ENCODE peak calls at places on chromosomes 16 and 17, in seven cellular contexts. One of them, this sample, is unnamed.

GRCh38 chr17:19302791-19303233 is 59.7 kb downstream of the B9D1 start:
- DNase-seq in heart left ventricle: peak; percentile 62
- DNase-seq in ovary: no peak
- DNase-seq in endothelial cell of umbilical vein: no peak
- DNase-seq in HCT116: no peak
- DNase-seq in IMR-90: no peak
- DNase-seq in esophagus muscularis mucosa: no peak
- DNase-seq in this sample: no peak

GRCh38 chr16:85380905-85381737 is 232.0 kb upstream of the GSE1 start:
- DNase-seq in heart left ventricle: no peak
- DNase-seq in ovary: no peak
- DNase-seq in endothelial cell of umbilical vein: no peak
- DNase-seq in HCT116: no peak
- DNase-seq in IMR-90: no peak
- DNase-seq in esophagus muscularis mucosa: no peak
- DNase-seq in this sample: no peak

GRCh38 chr17:19321481-19322128 is 40.9 kb downstream of the B9D1 start:
- DNase-seq in heart left ventricle: no peak
- DNase-seq in ovary: no peak
- DNase-seq in endothelial cell of umbilical vein: no peak
- DNase-seq in HCT116: no peak
- DNase-seq in IMR-90: no peak
- DNase-seq in esophagus muscularis mucosa: no peak
- DNase-seq in this sample: no peak

GRCh38 chr17:58335779-58336455 is 7.3 kb upstream of the TSPOAP1 start:
- DNase-seq in heart left ventricle: no peak
- DNase-seq in ovary: no peak
- DNase-seq in endothelial cell of umbilical vein: no peak
- DNase-seq in HCT116: no peak
- DNase-seq in IMR-90: no peak
- DNase-seq in esophagus muscularis mucosa: no peak
- DNase-seq in this sample: peak; percentile 91

GRCh38 chr16:28531777-28532744 is 6.7 kb downstream of the NUPR1 start:
- DNase-seq in heart left ventricle: peak; percentile 90
- DNase-seq in ovary: peak; percentile 76
- DNase-seq in endothelial cell of umbilical vein: no peak
- DNase-seq in HCT116: peak; percentile 56
- DNase-seq in IMR-90: no peak
- DNase-seq in esophagus muscularis mucosa: no peak
- DNase-seq in this sample: no peak

GRCh38 chr16:50360779-50361178 is 8.0 kb downstream of the BRD7 start:
- DNase-seq in heart left ventricle: no peak
- DNase-seq in ovary: no peak
- DNase-seq in endothelial cell of umbilical vein: no peak
- DNase-seq in HCT116: no peak
- DNase-seq in IMR-90: no peak
- DNase-seq in esophagus muscularis mucosa: no peak
- DNase-seq in this sample: peak; percentile 7

GRCh38 chr16:66408181-66409048 is 18.7 kb upstream of the BEAN1 start:
- DNase-seq in heart left ventricle: peak; percentile 60
- DNase-seq in ovary: no peak
- DNase-seq in endothelial cell of umbilical vein: peak; percentile 86
- DNase-seq in HCT116: peak; percentile 60
- DNase-seq in IMR-90: peak; percentile 88
- DNase-seq in esophagus muscularis mucosa: no peak
- DNase-seq in this sample: peak; percentile 4

GRCh38 chr16:62156971-62157370 is 120.7 kb upstream of the CDH8 start:
- DNase-seq in heart left ventricle: no peak
- DNase-seq in ovary: no peak
- DNase-seq in endothelial cell of umbilical vein: no peak
- DNase-seq in HCT116: no peak
- DNase-seq in IMR-90: no peak
- DNase-seq in esophagus muscularis mucosa: no peak
- DNase-seq in this sample: no peak

GRCh38 chr16:82049484-82049883 is 14.4 kb downstream of the HSD17B2 start:
- DNase-seq in heart left ventricle: no peak
- DNase-seq in ovary: no peak
- DNase-seq in endothelial cell of umbilical vein: no peak
- DNase-seq in HCT116: no peak
- DNase-seq in IMR-90: no peak
- DNase-seq in esophagus muscularis mucosa: no peak
- DNase-seq in this sample: no peak

GRCh38 chr16:79269211-79269863 is 331.2 kb downstream of the MAF start:
- DNase-seq in heart left ventricle: no peak
- DNase-seq in ovary: no peak
- DNase-seq in endothelial cell of umbilical vein: no peak
- DNase-seq in HCT116: no peak
- DNase-seq in IMR-90: no peak
- DNase-seq in esophagus muscularis mucosa: no peak
- DNase-seq in this sample: no peak

GRCh38 chr16:19005561-19006445 is 22.1 kb downstream of the TMC7 start:
- DNase-seq in heart left ventricle: peak; percentile 45
- DNase-seq in ovary: no peak
- DNase-seq in endothelial cell of umbilical vein: peak; percentile 54
- DNase-seq in HCT116: peak; percentile 78
- DNase-seq in IMR-90: peak; percentile 27
- DNase-seq in esophagus muscularis mucosa: no peak
- DNase-seq in this sample: no peak

GRCh38 chr17:4980644-4981216 is 6.7 kb downstream of the CAMTA2 start:
- DNase-seq in heart left ventricle: no peak
- DNase-seq in ovary: no peak
- DNase-seq in endothelial cell of umbilical vein: peak; percentile 64
- DNase-seq in HCT116: no peak
- DNase-seq in IMR-90: peak; percentile 46
- DNase-seq in esophagus muscularis mucosa: no peak
- DNase-seq in this sample: peak; percentile 45

GRCh38 chr17:14903810-14904209 is 361.3 kb downstream of the PMP22 start:
- DNase-seq in heart left ventricle: no peak
- DNase-seq in ovary: no peak
- DNase-seq in endothelial cell of umbilical vein: no peak
- DNase-seq in HCT116: no peak
- DNase-seq in IMR-90: peak; percentile 54
- DNase-seq in esophagus muscularis mucosa: no peak
- DNase-seq in this sample: no peak

GRCh38 chr17:9016941-9017552 is 4.3 kb upstream of the NTN1 start:
- DNase-seq in heart left ventricle: no peak
- DNase-seq in ovary: no peak
- DNase-seq in endothelial cell of umbilical vein: no peak
- DNase-seq in HCT116: no peak
- DNase-seq in IMR-90: no peak
- DNase-seq in esophagus muscularis mucosa: no peak
- DNase-seq in this sample: peak; percentile 37

GRCh38 chr16:57970319-57970718 is 609 bp downstream of the CNGB1 start:
- DNase-seq in heart left ventricle: no peak
- DNase-seq in ovary: no peak
- DNase-seq in endothelial cell of umbilical vein: no peak
- DNase-seq in HCT116: no peak
- DNase-seq in IMR-90: no peak
- DNase-seq in esophagus muscularis mucosa: no peak
- DNase-seq in this sample: no peak

GRCh38 chr17:21289902-21290571 is 5.5 kb downstream of the MAP2K3 start:
- DNase-seq in heart left ventricle: peak; percentile 92
- DNase-seq in ovary: peak; percentile 24
- DNase-seq in endothelial cell of umbilical vein: no peak
- DNase-seq in HCT116: no peak
- DNase-seq in IMR-90: no peak
- DNase-seq in esophagus muscularis mucosa: no peak
- DNase-seq in this sample: no peak

GRCh38 chr16:89922477-89922883 is 662 bp upstream of the TUBB3 start:
- DNase-seq in heart left ventricle: peak; percentile 81
- DNase-seq in ovary: peak; percentile 69
- DNase-seq in endothelial cell of umbilical vein: peak; percentile 88
- DNase-seq in HCT116: peak; percentile 82
- DNase-seq in IMR-90: peak; percentile 91
- DNase-seq in esophagus muscularis mucosa: no peak
- DNase-seq in this sample: peak; percentile 49

GRCh38 chr17:82228842-82229685 is at the start of gene SLC16A3:
- DNase-seq in heart left ventricle: peak; percentile 78
- DNase-seq in ovary: peak; percentile 42
- DNase-seq in endothelial cell of umbilical vein: peak; percentile 51
- DNase-seq in HCT116: no peak
- DNase-seq in IMR-90: peak; percentile 75
- DNase-seq in esophagus muscularis mucosa: peak; percentile 89
- DNase-seq in this sample: peak; percentile 71

GRCh38 chr16:88855736-88856121 is 1.0 kb downstream of the GALNS start:
- DNase-seq in heart left ventricle: no peak
- DNase-seq in ovary: no peak
- DNase-seq in endothelial cell of umbilical vein: no peak
- DNase-seq in HCT116: no peak
- DNase-seq in IMR-90: no peak
- DNase-seq in esophagus muscularis mucosa: no peak
- DNase-seq in this sample: no peak

GRCh38 chr16:75097941-75098897 is 18.4 kb downstream of the LDHD start:
- DNase-seq in heart left ventricle: no peak
- DNase-seq in ovary: no peak
- DNase-seq in endothelial cell of umbilical vein: no peak
- DNase-seq in HCT116: no peak
- DNase-seq in IMR-90: no peak
- DNase-seq in esophagus muscularis mucosa: no peak
- DNase-seq in this sample: no peak

GRCh38 chr17:43431741-43432523 is 33.1 kb downstream of the ARL4D start:
- DNase-seq in heart left ventricle: no peak
- DNase-seq in ovary: no peak
- DNase-seq in endothelial cell of umbilical vein: peak; percentile 58
- DNase-seq in HCT116: no peak
- DNase-seq in IMR-90: peak; percentile 37
- DNase-seq in esophagus muscularis mucosa: no peak
- DNase-seq in this sample: no peak

GRCh38 chr17:49369089-49369488 is 7.0 kb upstream of the ZNF652 start:
- DNase-seq in heart left ventricle: no peak
- DNase-seq in ovary: no peak
- DNase-seq in endothelial cell of umbilical vein: no peak
- DNase-seq in HCT116: no peak
- DNase-seq in IMR-90: no peak
- DNase-seq in esophagus muscularis mucosa: no peak
- DNase-seq in this sample: no peak

GRCh38 chr17:78805301-78805700 is 23.2 kb upstream of the CYTH1 start:
- DNase-seq in heart left ventricle: no peak
- DNase-seq in ovary: no peak
- DNase-seq in endothelial cell of umbilical vein: no peak
- DNase-seq in HCT116: no peak
- DNase-seq in IMR-90: no peak
- DNase-seq in esophagus muscularis mucosa: no peak
- DNase-seq in this sample: no peak

GRCh38 chr17:74842599-74843351 is 16.9 kb downstream of the GRIN2C start:
- DNase-seq in heart left ventricle: peak; percentile 89
- DNase-seq in ovary: peak; percentile 62
- DNase-seq in endothelial cell of umbilical vein: peak; percentile 82
- DNase-seq in HCT116: peak; percentile 56
- DNase-seq in IMR-90: peak; percentile 46
- DNase-seq in esophagus muscularis mucosa: no peak
- DNase-seq in this sample: peak; percentile 71

GRCh38 chr16:58057126-58057525 is 31.6 kb downstream of the MMP15 start:
- DNase-seq in heart left ventricle: no peak
- DNase-seq in ovary: no peak
- DNase-seq in endothelial cell of umbilical vein: no peak
- DNase-seq in HCT116: no peak
- DNase-seq in IMR-90: no peak
- DNase-seq in esophagus muscularis mucosa: no peak
- DNase-seq in this sample: no peak

GRCh38 chr17:38704645-38705522 is at the start of gene MLLT6:
- DNase-seq in heart left ventricle: peak; percentile 89
- DNase-seq in ovary: peak; percentile 85
- DNase-seq in endothelial cell of umbilical vein: peak; percentile 65
- DNase-seq in HCT116: no peak
- DNase-seq in IMR-90: peak; percentile 71
- DNase-seq in esophagus muscularis mucosa: no peak
- DNase-seq in this sample: peak; percentile 83
- TF ChIP-seq POLR2A in heart left ventricle: no peak
- TF ChIP-seq POLR2A in ovary: peak; percentile 19
- TF ChIP-seq POLR2A in endothelial cell of umbilical vein: no peak
- TF ChIP-seq POLR2A in HCT116: no peak
- TF ChIP-seq POLR2A in IMR-90: no peak
- TF ChIP-seq POLR2A in esophagus muscularis mucosa: peak; percentile 8
- TF ChIP-seq POLR2A in this sample: peak; percentile 42

DNA sequence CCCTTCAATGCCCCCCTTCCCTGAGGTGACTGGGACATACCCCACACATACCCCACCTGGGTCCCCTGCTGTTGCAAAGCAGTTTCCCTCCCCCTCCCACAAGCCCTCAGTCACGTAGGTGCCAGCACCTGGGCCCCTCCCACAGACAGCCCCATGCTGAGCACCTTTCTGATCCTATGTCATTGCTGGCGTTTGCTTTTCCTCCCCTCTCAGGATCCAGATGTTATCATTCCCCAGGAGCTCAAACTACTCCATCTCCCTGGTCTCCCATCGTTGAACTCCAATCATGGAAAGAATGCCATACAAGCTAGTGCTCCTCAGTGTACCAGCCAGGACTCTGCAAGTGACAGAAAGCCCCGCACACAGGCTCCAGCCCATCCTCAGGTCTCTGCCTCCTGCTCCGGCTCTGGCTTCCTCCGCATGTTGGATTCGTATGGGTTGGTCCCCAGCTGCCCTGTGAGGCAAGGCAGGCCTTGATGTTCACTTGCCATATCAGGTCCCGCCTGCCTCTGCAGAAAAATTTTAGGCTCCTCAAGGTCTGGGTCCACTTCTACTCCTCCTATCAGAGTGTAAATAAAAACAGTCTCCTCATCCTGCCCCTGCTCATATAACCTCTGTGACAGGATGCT is 31.4 kb upstream of the MED9 start:
- DNase-seq in heart left ventricle: no peak
- DNase-seq in ovary: no peak
- DNase-seq in endothelial cell of umbilical vein: no peak
- DNase-seq in HCT116: no peak
- DNase-seq in IMR-90: no peak
- DNase-seq in esophagus muscularis mucosa: no peak
- DNase-seq in this sample: no peak
- TF ChIP-seq POLR2A in heart left ventricle: no peak
- TF ChIP-seq POLR2A in ovary: no peak
- TF ChIP-seq POLR2A in endothelial cell of umbilical vein: no peak
- TF ChIP-seq POLR2A in HCT116: no peak
- TF ChIP-seq POLR2A in IMR-90: no peak
- TF ChIP-seq POLR2A in esophagus muscularis mucosa: no peak
- TF ChIP-seq POLR2A in this sample: no peak

GRCh38 chr17:40345161-40346034 is 19.1 kb downstream of the GJD3 start:
- DNase-seq in heart left ventricle: peak; percentile 85
- DNase-seq in ovary: peak; percentile 71
- DNase-seq in endothelial cell of umbilical vein: peak; percentile 78
- DNase-seq in HCT116: no peak
- DNase-seq in IMR-90: peak; percentile 51
- DNase-seq in esophagus muscularis mucosa: no peak
- DNase-seq in this sample: peak; percentile 28
- TF ChIP-seq POLR2A in heart left ventricle: no peak
- TF ChIP-seq POLR2A in ovary: no peak
- TF ChIP-seq POLR2A in endothelial cell of umbilical vein: no peak
- TF ChIP-seq POLR2A in HCT116: no peak
- TF ChIP-seq POLR2A in IMR-90: peak; percentile 63
- TF ChIP-seq POLR2A in esophagus muscularis mucosa: no peak
- TF ChIP-seq POLR2A in this sample: no peak

DNA sequence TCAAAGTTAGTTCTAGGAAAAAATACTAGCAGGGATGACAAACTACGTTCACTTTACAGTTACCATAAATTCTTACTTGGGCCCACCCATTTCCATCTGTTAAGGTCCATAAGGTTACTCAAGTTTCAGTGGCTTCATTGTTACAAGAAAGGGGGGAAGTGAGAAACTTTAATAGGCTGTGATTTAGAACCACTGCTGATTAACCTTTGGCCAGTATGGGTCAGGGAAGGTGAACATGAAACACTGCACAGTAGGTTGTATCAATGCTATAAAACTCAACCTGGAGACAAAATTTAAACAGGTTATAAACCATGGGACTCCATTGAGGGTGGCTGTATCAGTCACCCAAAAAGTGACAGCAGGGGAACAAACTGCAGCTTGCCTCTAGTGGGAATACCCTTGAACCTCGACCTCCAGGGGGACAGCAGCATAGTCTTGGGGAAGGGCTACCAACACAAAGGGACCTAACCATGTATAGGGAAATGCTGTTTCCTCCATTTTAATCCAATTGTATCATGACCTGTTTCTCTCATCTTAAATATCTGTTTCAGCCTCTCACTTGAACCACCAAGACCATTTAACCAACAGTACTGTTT is 10.4 kb downstream of the PTRH2 start:
- DNase-seq in heart left ventricle: no peak
- DNase-seq in ovary: no peak
- DNase-seq in endothelial cell of umbilical vein: no peak
- DNase-seq in HCT116: no peak
- DNase-seq in IMR-90: no peak
- DNase-seq in esophagus muscularis mucosa: no peak
- DNase-seq in this sample: no peak
- TF ChIP-seq POLR2A in heart left ventricle: no peak
- TF ChIP-seq POLR2A in ovary: no peak
- TF ChIP-seq POLR2A in endothelial cell of umbilical vein: no peak
- TF ChIP-seq POLR2A in HCT116: no peak
- TF ChIP-seq POLR2A in IMR-90: no peak
- TF ChIP-seq POLR2A in esophagus muscularis mucosa: no peak
- TF ChIP-seq POLR2A in this sample: no peak